ENCODE peak calls at places on chromosomes 11 and 22, in four cellular contexts. A, M, B and U are unnamed samples.

GRCh38 chr11:1422481-1422880 is 32.7 kb downstream of the BRSK2 start:
- DNase-seq in A (no peak), M (no peak), B (no peak), U (no peak)

GRCh38 chr22:23113067-23113846 is 28.5 kb downstream of the RSPH14 start:
- DNase-seq in M (no peak), B (no peak), A (peak), U (no peak)

GRCh38 chr11:95088946-95089619 is 563 bp upstream of the ENDOD1 start:
- DNase-seq in M (no peak), B (no peak), A (no peak), U (no peak)

GRCh38 chr11:15146271-15147003 is 31.7 kb downstream of the INSC start:
- DNase-seq in A (no peak), B (no peak), M (peak), U (no peak)

GRCh38 chr11:44993971-44994705 is 43.5 kb upstream of the TP53I11 start:
- DNase-seq in M (no peak), B (no peak), A (no peak), U (no peak)

GRCh38 chr11:59040607-59041006 is 45.5 kb upstream of the GLYATL1B start:
- DNase-seq in B (no peak), A (no peak), M (no peak), U (no peak)

GRCh38 chr11:33258631-33259184 is 1.5 kb downstream of the HIPK3 start:
- DNase-seq in A (no peak), M (peak), B (no peak), U (no peak)

GRCh38 chr11:73384871-73385692 is 8.9 kb downstream of the RELT start:
- DNase-seq in M (no peak), A (peak), B (no peak), U (peak)

GRCh38 chr22:41722496-41722895 is 23.2 kb downstream of the MEI1 start:
- DNase-seq in M (no peak), B (no peak), A (no peak), U (no peak)

GRCh38 chr22:49512471-49512870 is 315.2 kb downstream of the BRD1 start:
- DNase-seq in A (no peak), M (no peak), B (no peak), U (no peak)

GRCh38 chr22:31039393-31039792 is 41.7 kb upstream of the SMTN start:
- DNase-seq in B (peak), A (peak), M (no peak), U (no peak)

GRCh38 chr22:19639610-19640135 is 74.6 kb upstream of the SEPTIN5 start:
- DNase-seq in A (no peak), B (no peak), M (no peak), U (no peak)

GRCh38 chr11:83033972-83034672 is 37.6 kb downstream of the RAB30 start:
- DNase-seq in M (peak), B (no peak), A (peak), U (no peak)

GRCh38 chr11:114133548-114134329 is 74.2 kb downstream of the ZBTB16 start:
- DNase-seq in M (no peak), B (no peak), A (no peak), U (no peak)

GRCh38 chr22:41777749-41778395 is 22.6 kb upstream of the CCDC134 start:
- DNase-seq in M (no peak), A (no peak), B (no peak), U (no peak)

GRCh38 chr11:104682241-104682640 is 216.0 kb downstream of the CASP12 start:
- DNase-seq in M (no peak), A (no peak), B (no peak), U (no peak)

GRCh38 chr11:69791266-69791665 is 16.1 kb upstream of the FGF4 start:
- DNase-seq in M (peak), B (peak), A (no peak), U (no peak)

GRCh38 chr22:42399315-42400271 is 32.6 kb downstream of the NFAM1 start:
- DNase-seq in A (peak), M (peak), B (no peak), U (no peak)

GRCh38 chr11:587978-588380 is 11.7 kb downstream of the PHRF1 start:
- DNase-seq in A (no peak), B (no peak), M (peak), U (no peak)

GRCh38 chr22:27051407-27051806 is 394.0 kb downstream of the MIAT start:
- DNase-seq in B (no peak), M (no peak), A (no peak), U (no peak)
- H3K4me3 ChIP-seq in B (no peak), M (no peak), A (no peak), U (no peak)

GRCh38 chr22:24483966-24484545 is 11.1 kb upstream of the UPB1 start:
- DNase-seq in A (no peak), B (no peak), M (peak), U (no peak)

GRCh38 chr22:24485170-24485569 is 10.0 kb upstream of the UPB1 start:
- DNase-seq in M (no peak), B (no peak), A (no peak), U (no peak)

GRCh38 chr22:24482998-24483397 is 12.1 kb upstream of the UPB1 start:
- DNase-seq in A (no peak), M (no peak), B (no peak), U (no peak)

GRCh38 chr22:24486501-24486921 is 8.6 kb upstream of the UPB1 start:
- DNase-seq in B (no peak), A (no peak), M (peak), U (no peak)

DNA sequence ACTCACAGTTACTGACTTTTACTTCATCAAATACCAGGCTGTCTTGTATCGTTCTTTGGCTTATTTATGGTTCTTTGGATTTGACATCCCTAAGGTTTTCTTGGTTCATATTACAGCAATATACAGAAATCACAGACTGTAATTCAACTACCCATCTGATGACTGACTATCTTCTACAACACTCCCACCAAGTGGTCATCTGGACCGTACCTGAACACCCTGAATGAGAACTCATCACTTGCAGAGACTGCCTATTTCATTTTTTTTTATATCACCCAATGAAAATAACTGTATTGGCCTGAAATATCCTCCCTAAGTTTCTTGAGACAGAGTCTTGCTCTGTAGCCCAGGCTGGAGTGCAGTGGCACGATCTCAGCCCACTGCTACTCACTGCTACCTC is 9.5 kb upstream of the UPB1 start:
- DNase-seq in M (no peak), B (no peak), A (peak), U (no peak)
- TF ChIP-seq CTCF in M (no peak), B (no peak), A (peak), U (peak)

GRCh38 chr11:61294717-61295595 is at the start of gene VWCE:
- DNase-seq in A (peak), B (no peak), M (peak), U (no peak)
- H3K4me3 ChIP-seq in A (peak), B (peak), M (peak), U (peak)

GRCh38 chr11:125956371-125956770 is 10.5 kb downstream of the VSIG10L2 start:
- DNase-seq in M (peak), B (no peak), A (peak), U (no peak)
- TF ChIP-seq CTCF in M (no peak), B (no peak), A (no peak), U (no peak)